ENCODE peak calls at places on chromosomes 16 and 17, in nine cellular contexts. S is epithelial cell of esophagus, L is AG04449, Q is HCT116, M is cardiac fibroblast, N is GM06990, B is HFF-Myc, O is heart right ventricle, J is AG09309. D is an unnamed sample.
A peak's percentile ranks its signal among the peaks of the same experiment; 100 is the strongest.

GRCh38 chr17:55440391-55440790 is 18.8 kb upstream of the MMD start:
- DNase-seq in S (peak; percentile 92), L (no peak), Q (no peak), M (peak; percentile 20), N (no peak), B (no peak), O (no peak), J (no peak), D (no peak)

GRCh38 chr16:9053006-9053601 is 38.3 kb upstream of the HAPSTR1 start:
- DNase-seq in S (peak; percentile 65), L (no peak), Q (peak; percentile 74), M (peak; percentile 83), N (no peak), B (no peak), O (peak; percentile 32), J (no peak), D (no peak)

GRCh38 chr16:72921106-72921505 is 126.8 kb downstream of the ZFHX3 start:
- DNase-seq in S (no peak), L (no peak), Q (no peak), M (no peak), N (no peak), B (no peak), O (no peak), J (no peak), D (no peak)

GRCh38 chr17:18185832-18186231 is 2.2 kb downstream of the ALKBH5 start:
- DNase-seq in S (no peak), L (no peak), Q (no peak), M (peak; percentile 54), N (no peak), B (no peak), O (no peak), J (no peak), D (no peak)

GRCh38 chr17:32222621-32223020 is 43.0 kb upstream of the RHBDL3 start:
- DNase-seq in S (peak; percentile 85), L (no peak), Q (no peak), M (peak; percentile 21), N (no peak), B (no peak), O (no peak), J (no peak), D (no peak)

GRCh38 chr17:44348234-44348987 is 3.3 kb downstream of the GRN start:
- DNase-seq in S (peak; percentile 97), L (no peak), Q (no peak), M (peak; percentile 50), N (peak; percentile 85), B (no peak), O (no peak), J (no peak), D (no peak)

GRCh38 chr17:78359216-78359935 is 501 bp downstream of the SOCS3 start:
- DNase-seq in S (no peak), L (no peak), Q (no peak), M (peak; percentile 57), N (no peak), B (no peak), O (peak; percentile 43), J (no peak), D (no peak)

GRCh38 chr16:35398208-35398607 is 1938.8 kb downstream of the TP53TG3F start:
- DNase-seq in S (no peak), L (no peak), Q (no peak), M (no peak), N (no peak), B (no peak), O (no peak), J (no peak), D (no peak)

GRCh38 chr17:51056813-51057510 is 63.7 kb downstream of the SPAG9 start:
- DNase-seq in S (peak; percentile 66), L (peak; percentile 91), Q (peak; percentile 32), M (peak; percentile 87), N (peak; percentile 22), B (peak; percentile 47), O (no peak), J (peak; percentile 94), D (peak; percentile 48)

GRCh38 chr16:84614914-84615813 is 2.7 kb downstream of the COTL1 start:
- DNase-seq in S (no peak), L (no peak), Q (no peak), M (no peak), N (no peak), B (no peak), O (no peak), J (no peak), D (no peak)

GRCh38 chr17:42997390-42997983 is 732 bp upstream of the RPL27 start:
- DNase-seq in S (no peak), L (no peak), Q (no peak), M (no peak), N (no peak), B (no peak), O (no peak), J (no peak), D (no peak)

GRCh38 chr16:85048921-85049562 is 21.4 kb downstream of the KIAA0513 start:
- DNase-seq in S (no peak), L (no peak), Q (no peak), M (no peak), N (no peak), B (no peak), O (no peak), J (no peak), D (no peak)

GRCh38 chr16:86447228-86447627 is 63.1 kb upstream of the FOXF1 start:
- DNase-seq in S (no peak), L (no peak), Q (no peak), M (no peak), N (no peak), B (no peak), O (no peak), J (no peak), D (no peak)

GRCh38 chr17:13490906-13491502 is 110.7 kb downstream of the HS3ST3A1 start:
- DNase-seq in S (no peak), L (no peak), Q (no peak), M (no peak), N (no peak), B (no peak), O (no peak), J (no peak), D (no peak)

GRCh38 chr16:68364601-68364998 is 53.8 kb downstream of the PRMT7 start:
- DNase-seq in S (no peak), L (no peak), Q (no peak), M (no peak), N (no peak), B (no peak), O (no peak), J (no peak), D (no peak)

GRCh38 chr17:9218068-9218635 is 196.8 kb downstream of the NTN1 start:
- DNase-seq in S (no peak), L (no peak), Q (no peak), M (no peak), N (no peak), B (no peak), O (no peak), J (no peak), D (no peak)

DNA sequence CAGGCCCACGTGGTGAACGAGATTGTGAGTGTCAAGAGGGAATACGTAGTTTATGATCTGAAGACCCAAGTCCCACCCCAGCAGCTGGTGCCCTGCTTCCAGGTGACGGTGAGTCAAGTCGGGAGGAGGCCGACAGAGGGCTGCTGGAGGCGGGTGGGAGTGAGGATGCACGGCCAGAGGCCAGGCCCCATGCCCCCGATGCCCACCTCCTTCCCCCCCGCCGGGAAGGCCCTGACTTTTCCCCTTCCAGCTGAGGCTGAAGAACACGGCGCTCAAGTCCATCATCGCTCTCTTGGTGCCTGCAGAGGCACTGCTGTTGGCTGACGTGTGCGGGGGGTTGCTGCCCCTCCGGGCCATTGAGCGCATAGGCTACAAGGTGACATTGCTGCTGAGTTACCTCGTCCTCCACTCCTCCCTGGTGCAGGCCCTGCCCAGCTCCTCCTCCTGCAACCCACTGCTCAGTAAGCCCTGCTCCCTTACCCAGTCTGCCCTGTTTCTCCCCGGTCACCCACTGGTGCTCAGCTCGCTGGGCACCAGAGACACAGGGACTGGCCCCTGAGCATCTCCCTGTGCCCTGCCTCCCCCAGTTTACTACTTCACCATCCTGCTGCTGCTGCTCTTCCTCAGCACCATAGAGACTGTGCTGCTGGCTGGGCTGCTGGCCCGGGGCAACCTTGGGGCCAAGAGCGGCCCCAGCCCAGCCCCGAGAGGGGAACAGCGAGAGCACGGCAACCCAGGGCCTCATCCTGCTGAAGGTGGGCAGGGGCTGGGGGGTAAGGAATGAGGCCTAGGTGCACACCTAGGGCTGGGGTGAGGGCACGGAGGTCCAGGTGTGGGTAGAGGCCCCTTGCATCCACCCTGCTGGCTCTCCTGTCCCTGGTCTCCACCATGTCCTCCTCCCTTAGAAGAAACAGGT is 2.6 kb downstream of the ZACN start:
- DNase-seq in S (no peak), L (no peak), Q (no peak), M (no peak), N (no peak), B (no peak), O (no peak), J (no peak), D (no peak)
- TF ChIP-seq CTCF in S (no peak), L (no peak), Q (no peak), M (no peak), N (no peak), B (no peak), O (no peak), J (no peak), D (no peak)

GRCh38 chr16:76176616-76177015 is 100.6 kb upstream of the CNTNAP4 start:
- DNase-seq in S (no peak), L (no peak), Q (no peak), M (no peak), N (no peak), B (no peak), O (no peak), J (no peak), D (no peak)
- H3K4me3 ChIP-seq in S (no peak overlapping the region), L (no peak overlapping the region), Q (no peak overlapping the region), M (no peak overlapping the region), N (no peak overlapping the region), B (no peak overlapping the region), O (no peak overlapping the region), J (no peak overlapping the region), D (no peak overlapping the region)

GRCh38 chr17:7313028-7313889 is 1.9 kb downstream of the GPS2 start:
- DNase-seq in S (peak; percentile 36), L (no peak), Q (no peak), M (peak; percentile 4), N (no peak), B (no peak), O (no peak), J (no peak), D (no peak)
- TF ChIP-seq CTCF in S (peak; percentile 41), L (no peak), Q (no peak), M (peak; percentile 4), N (no peak), B (no peak), O (no peak), J (no peak), D (peak; percentile 19)

GRCh38 chr17:1762906-1763829 is 1.3 kb downstream of the SERPINF1 start:
- DNase-seq in S (peak; percentile 36), L (no peak), Q (no peak), M (peak; percentile 58), N (peak; percentile 45), B (peak; percentile 84), O (peak; percentile 50), J (no peak), D (no peak)

GRCh38 chr17:1759529-1759928 is 2.3 kb upstream of the SERPINF1 start:
- DNase-seq in S (peak; percentile 82), L (no peak), Q (no peak), M (no peak), N (no peak), B (no peak), O (no peak), J (no peak), D (no peak)

GRCh38 chr17:1764274-1764673 is 2.4 kb downstream of the SERPINF1 start:
- DNase-seq in S (peak; percentile 90), L (peak; percentile 44), Q (no peak), M (peak; percentile 92), N (peak; percentile 69), B (peak; percentile 80), O (peak; percentile 71), J (peak; percentile 76), D (no peak)

GRCh38 chr17:1765576-1765975 is 3.7 kb downstream of the SERPINF1 start:
- DNase-seq in S (no peak), L (no peak), Q (no peak), M (no peak), N (no peak), B (no peak), O (no peak), J (no peak), D (no peak)

GRCh38 chr17:1762233-1762905 is 509 bp downstream of the SERPINF1 start:
- DNase-seq in S (no peak), L (no peak), Q (no peak), M (peak; percentile 24), N (peak; percentile 37), B (peak; percentile 56), O (peak; percentile 59), J (no peak), D (no peak)
- H3K4me3 ChIP-seq in S (peak overlapping the region; percentile 45), L (peak overlapping the region; percentile 67), Q (no peak overlapping the region), M (peak overlapping the region; percentile 59), N (no peak overlapping the region), B (peak overlapping the region; percentile 83), O (peak overlapping the region; percentile 35), J (peak overlapping the region; percentile 66), D (no peak overlapping the region)

D was measured in epithelial cell of proximal tubule.